ENCODE peak calls at places on chromosomes 6 and 20, in six cellular contexts. K is neuronal stem cell, S is foreskin fibroblast, W is pancreas, L is cardiac muscle cell, C is colonic mucosa. I is an unnamed sample.

GRCh38 chr20:38406476-38406875 is 28.7 kb downstream of the SNHG17 start:
- DNase-seq in K (no peak), S (no peak), W (no peak), L (no peak), C (no peak), I (no peak)

GRCh38 chr6:3125832-3126231 is 7.3 kb downstream of the BPHL start:
- DNase-seq in K (no peak), S (no peak), W (no peak), L (no peak), C (no peak), I (no peak)

GRCh38 chr6:156955494-156956183 is 178.5 kb downstream of the ARID1B start:
- DNase-seq in K (no peak), S (no peak), W (no peak), L (no peak), C (peak), I (no peak)

GRCh38 chr6:125310994-125311649 is 9.4 kb upstream of the HDDC2 start:
- DNase-seq in K (peak), S (peak), W (no peak), L (peak), C (no peak), I (peak)

GRCh38 chr6:112282217-112282616 is 27.9 kb upstream of the LAMA4 start:
- DNase-seq in K (no peak), S (peak), W (no peak), L (peak), C (peak), I (no peak)

GRCh38 chr6:158715330-158716311 is 65.8 kb downstream of the SYTL3 start:
- DNase-seq in K (no peak), S (no peak), W (no peak), L (peak), C (peak), I (no peak)

GRCh38 chr6:89974776-89975175 is 80.5 kb downstream of the GJA10 start:
- DNase-seq in K (no peak), S (no peak), W (no peak), L (peak), C (no peak), I (no peak)

GRCh38 chr6:146914563-146915483 is 289.4 kb upstream of the STXBP5 start:
- DNase-seq in K (no peak), S (peak), W (no peak), L (no peak), C (no peak), I (no peak)

GRCh38 chr6:148760143-148760505 is 13.3 kb downstream of the UST start:
- DNase-seq in K (no peak), S (no peak), W (no peak), L (no peak), C (no peak), I (no peak)

GRCh38 chr20:48600470-48600945 is 227.3 kb downstream of the PREX1 start:
- DNase-seq in K (no peak), S (no peak), W (no peak), L (no peak), C (no peak), I (no peak)

GRCh38 chr6:147022041-147022440 is 182.2 kb upstream of the STXBP5 start:
- DNase-seq in K (no peak), S (no peak), W (no peak), L (no peak), C (no peak), I (no peak)

GRCh38 chr6:118780728-118781127 is 113.2 kb upstream of the ASF1A start:
- DNase-seq in K (no peak), S (peak), W (no peak), L (no peak), C (no peak), I (no peak)

GRCh38 chr6:170149681-170150589 is 140.9 kb downstream of the DLL1 start:
- DNase-seq in K (no peak), S (no peak), W (peak), L (no peak), C (no peak), I (no peak)

GRCh38 chr20:44092551-44093248 is 94.3 kb downstream of the JPH2 start:
- DNase-seq in K (peak), S (peak), W (no peak), L (peak), C (peak), I (no peak)

GRCh38 chr6:148682252-148682651 is 64.6 kb upstream of the UST start:
- DNase-seq in K (no peak), S (no peak), W (no peak), L (no peak), C (no peak), I (no peak)

GRCh38 chr6:71599366-71599765 is 287.0 kb upstream of the RIMS1 start:
- DNase-seq in K (no peak), S (no peak), W (no peak), L (no peak), C (no peak), I (no peak)

GRCh38 chr6:308307-308706 is 16.0 kb downstream of the DUSP22 start:
- DNase-seq in K (no peak), S (no peak), W (no peak), L (no peak), C (no peak), I (no peak)

GRCh38 chr6:137744877-137745276 is 122.2 kb upstream of the TNFAIP3 start:
- DNase-seq in K (no peak), S (no peak), W (no peak), L (no peak), C (no peak), I (no peak)

GRCh38 chr6:151763938-151764680 is 43.4 kb upstream of the ESR1 start:
- DNase-seq in K (peak), S (peak), W (peak), L (peak), C (peak), I (peak)

GRCh38 chr6:110708295-110708965 is 106.8 kb downstream of the CDK19 start:
- DNase-seq in K (no peak), S (peak), W (no peak), L (no peak), C (no peak), I (no peak)

GRCh38 chr6:169793408-169793807 is 42.0 kb downstream of the ERMARD start:
- DNase-seq in K (no peak), S (no peak), W (no peak), L (no peak), C (peak), I (no peak)

GRCh38 chr6:12483712-12484111 is 193.6 kb downstream of the EDN1 start:
- DNase-seq in K (no peak), S (peak), W (no peak), L (no peak), C (no peak), I (no peak)

GRCh38 chr6:84422380-84422968 is 195.0 kb upstream of the CEP162 start:
- DNase-seq in K (peak), S (no peak), W (no peak), L (peak), C (peak), I (peak)

GRCh38 chr20:36384022-36384619 is 78.0 kb downstream of the DLGAP4 start:
- DNase-seq in K (peak), S (peak), W (no peak), L (peak), C (peak), I (peak)

GRCh38 chr20:35479798-35480197 is 24.4 kb downstream of the CEP250 start:
- DNase-seq in K (no peak), S (no peak), W (no peak), L (no peak), C (no peak), I (no peak)

GRCh38 chr6:104526383-104526782 is 333.3 kb downstream of the HACE1 start:
- DNase-seq in K (no peak), S (no peak), W (no peak), L (peak), C (no peak), I (no peak)

GRCh38 chr6:104527761-104528415 is 331.8 kb downstream of the HACE1 start:
- DNase-seq in K (no peak), S (peak), W (no peak), L (peak), C (peak), I (no peak)

GRCh38 chr6:104527311-104527710 is 332.4 kb downstream of the HACE1 start:
- DNase-seq in K (no peak), S (no peak), W (no peak), L (no peak), C (no peak), I (no peak)

GRCh38 chr6:104522533-104522932 is 337.2 kb downstream of the HACE1 start:
- DNase-seq in K (no peak), S (no peak), W (no peak), L (no peak), C (no peak), I (no peak)

GRCh38 chr6:104525677-104526322 is 333.9 kb downstream of the HACE1 start:
- DNase-seq in K (peak), S (peak), W (peak), L (peak), C (peak), I (peak)
- H3K4me3 ChIP-seq in K (no peak), S (peak), W (peak), L (no peak), C (no peak), I (no peak)

GRCh38 chr20:46400253-46400652 is 6.2 kb downstream of the ELMO2 start:
- DNase-seq in K (no peak), S (peak), W (no peak), L (peak), C (no peak), I (no peak)
- H3K4me3 ChIP-seq in K (no peak), S (peak), W (no peak), L (no peak), C (no peak), I (no peak)

GRCh38 chr6:87965806-87966205 is 81.8 kb upstream of the SPACA1 start:
- DNase-seq in K (no peak), S (no peak), W (no peak), L (no peak), C (no peak), I (no peak)

GRCh38 chr6:87972279-87972678 is 75.4 kb upstream of the SPACA1 start:
- DNase-seq in K (no peak), S (no peak), W (no peak), L (no peak), C (no peak), I (no peak)

GRCh38 chr6:87971605-87972262 is 75.9 kb upstream of the SPACA1 start:
- DNase-seq in K (no peak), S (no peak), W (no peak), L (no peak), C (no peak), I (no peak)

DNA sequence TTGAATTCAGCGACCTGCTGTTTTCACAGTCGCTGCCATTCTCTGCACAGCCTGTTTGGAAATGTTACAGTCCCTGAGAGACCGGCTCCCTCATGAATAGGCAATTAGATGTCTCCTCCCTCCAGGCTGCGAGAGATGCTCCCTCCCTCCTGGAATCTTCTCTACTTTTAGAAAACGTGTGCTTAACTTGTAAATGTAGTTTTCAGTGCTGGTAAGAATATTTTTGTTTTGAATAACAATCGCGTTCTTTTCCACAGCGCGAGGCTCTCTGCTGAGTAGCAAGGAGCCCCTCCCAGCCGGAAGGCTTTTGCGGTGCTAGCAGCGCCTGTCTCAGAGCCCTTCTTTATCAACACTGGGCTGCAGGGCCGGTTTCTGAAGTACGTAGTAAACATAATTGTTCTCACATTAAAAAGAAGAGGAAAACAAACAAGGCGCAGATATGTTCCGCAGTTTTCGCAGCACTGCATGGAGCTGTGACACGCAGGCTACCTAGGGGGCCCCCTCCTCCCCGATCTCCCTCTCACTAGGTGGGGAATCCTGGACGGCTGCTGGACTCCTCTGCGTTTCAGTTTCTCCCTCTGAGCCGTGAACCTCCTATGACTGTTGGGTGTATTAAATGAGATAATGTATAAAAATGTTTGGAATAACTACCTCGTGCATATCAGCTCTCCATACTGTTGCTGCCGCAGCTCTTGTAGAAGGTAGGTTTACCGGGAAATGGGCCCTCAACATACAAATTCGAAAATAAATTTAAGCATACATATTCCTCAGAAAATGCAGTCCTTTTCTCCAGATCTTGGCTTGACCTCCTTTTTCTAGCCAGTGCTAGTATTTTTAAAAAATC is 79.0 kb upstream of the SPACA1 start:
- DNase-seq in K (no peak), S (peak), W (no peak), L (peak), C (peak), I (no peak)
- H3K4me3 ChIP-seq in K (peak), S (peak), W (peak), L (peak), C (peak), I (peak)

GRCh38 chr6:44001318-44001868 is 125.9 kb downstream of the MRPL14 start:
- DNase-seq in K (no peak), S (no peak), W (no peak), L (peak), C (peak), I (no peak)
- H3K4me3 ChIP-seq in K (no peak), S (no peak), W (no peak), L (no peak), C (peak), I (no peak)

GRCh38 chr20:8131598-8132014 is 460 bp upstream of the PLCB1 start:
- DNase-seq in K (no peak), S (peak), W (no peak), L (peak), C (no peak), I (no peak)

GRCh38 chr20:8132015-8132631 is at the start of gene PLCB1:
- DNase-seq in K (peak), S (peak), W (peak), L (peak), C (peak), I (peak)

GRCh38 chr20:8132632-8133587 is 844 bp downstream of the PLCB1 start:
- DNase-seq in K (peak), S (peak), W (peak), L (peak), C (peak), I (no peak)

GRCh38 chr20:8129211-8129986 is 2.7 kb upstream of the PLCB1 start:
- DNase-seq in K (no peak), S (peak), W (no peak), L (no peak), C (no peak), I (no peak)

GRCh38 chr20:8130840-8131526 is 1.1 kb upstream of the PLCB1 start:
- DNase-seq in K (no peak), S (no peak), W (no peak), L (no peak), C (no peak), I (no peak)
- H3K4me3 ChIP-seq in K (no peak), S (peak), W (peak), L (peak), C (no peak), I (no peak)

GRCh38 chr6:47238456-47238995 is 71.2 kb downstream of the TNFRSF21 start:
- DNase-seq in K (no peak), S (no peak), W (no peak), L (peak), C (no peak), I (no peak)

GRCh38 chr6:47242483-47243386 is 67.0 kb downstream of the TNFRSF21 start:
- DNase-seq in K (no peak), S (peak), W (peak), L (peak), C (peak), I (no peak)

GRCh38 chr6:47245745-47246371 is 63.8 kb downstream of the TNFRSF21 start:
- DNase-seq in K (no peak), S (no peak), W (no peak), L (peak), C (no peak), I (no peak)

GRCh38 chr6:47240277-47240890 is 69.3 kb downstream of the TNFRSF21 start:
- DNase-seq in K (no peak), S (no peak), W (no peak), L (no peak), C (no peak), I (no peak)

DNA sequence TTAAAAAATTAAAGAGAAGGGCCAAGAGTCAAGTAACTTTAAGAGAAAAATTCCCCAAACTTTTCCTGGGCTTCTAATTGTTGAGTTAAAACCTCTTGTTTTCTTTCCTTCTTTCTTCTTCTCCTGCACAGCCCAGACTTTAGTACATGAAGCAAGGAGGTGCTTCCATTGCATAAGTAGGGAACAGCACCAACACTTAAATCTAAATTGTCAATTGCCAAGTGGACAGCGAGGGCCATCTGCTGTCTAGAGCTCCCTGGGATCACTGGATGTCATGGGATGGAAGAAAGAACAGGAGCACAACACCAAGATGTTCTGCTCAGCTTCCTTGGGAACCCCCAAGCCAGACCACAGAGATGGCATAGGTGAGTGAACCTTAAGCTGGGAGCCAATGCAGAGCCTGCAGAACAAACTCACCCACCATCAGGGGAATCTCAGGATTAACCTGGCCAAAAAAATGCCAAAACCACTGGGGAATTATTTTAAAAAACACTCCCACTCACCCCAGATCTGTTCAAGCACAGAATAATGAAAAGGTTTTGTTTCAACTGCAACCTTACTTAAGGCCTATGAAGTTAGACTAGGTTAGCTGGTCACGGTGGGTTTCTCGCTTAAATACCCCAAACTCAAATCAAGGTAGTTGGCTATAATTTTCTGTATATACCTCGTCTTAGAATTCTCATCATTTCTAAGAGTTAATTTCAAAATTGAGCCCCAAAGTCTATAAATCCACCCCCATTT is 67.8 kb downstream of the TNFRSF21 start:
- DNase-seq in K (no peak), S (no peak), W (no peak), L (no peak), C (no peak), I (no peak)
- H3K4me3 ChIP-seq in K (no peak), S (no peak), W (no peak), L (no peak), C (no peak), I (no peak)

DNA sequence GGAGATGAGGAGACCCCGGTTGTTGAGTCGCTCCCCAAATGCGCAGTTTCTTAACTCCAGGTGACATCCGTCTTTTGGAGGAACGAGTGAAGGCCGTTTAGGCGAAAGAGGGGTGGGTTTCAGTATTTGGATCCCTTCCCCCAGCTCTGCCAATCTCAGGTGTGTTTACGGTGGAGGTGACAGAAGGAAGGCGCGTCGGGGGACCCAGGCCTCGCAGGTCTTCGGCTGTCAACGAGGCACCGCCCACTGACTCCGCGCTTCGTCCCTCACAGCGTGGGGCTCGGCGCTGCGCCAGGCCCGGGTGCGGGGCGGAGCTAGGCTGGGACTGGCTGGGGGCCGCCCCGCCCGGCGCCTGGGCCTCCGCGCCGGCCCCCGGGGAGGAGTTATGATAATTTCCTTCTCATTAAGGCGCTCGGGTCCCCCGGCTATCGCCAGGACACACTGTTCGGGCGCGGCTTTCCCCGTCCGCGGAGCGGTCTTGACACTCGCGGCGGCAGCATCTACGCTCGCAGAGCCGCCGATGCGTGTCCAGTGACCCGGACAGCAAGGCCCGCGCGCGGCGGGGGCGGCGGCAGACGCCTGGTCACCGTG is at the start of gene TFAP2C:
- DNase-seq in K (peak), S (peak), W (peak), L (peak), C (peak), I (no peak)
- H3K4me3 ChIP-seq in K (peak), S (peak), W (peak), L (peak), C (peak), I (peak)

GRCh38 chr6:135270676-135271536 is 89.8 kb downstream of the MYB start:
- DNase-seq in K (no peak), S (peak), W (peak), L (no peak), C (peak), I (peak)

GRCh38 chr6:135271626-135272025 is 90.5 kb downstream of the MYB start:
- DNase-seq in K (no peak), S (no peak), W (no peak), L (no peak), C (no peak), I (no peak)

GRCh38 chr6:135277422-135277821 is 96.3 kb downstream of the MYB start:
- DNase-seq in K (no peak), S (no peak), W (no peak), L (no peak), C (no peak), I (no peak)

GRCh38 chr6:135269399-135270005 is 88.4 kb downstream of the MYB start:
- DNase-seq in K (no peak), S (no peak), W (no peak), L (peak), C (peak), I (no peak)

GRCh38 chr6:135274561-135275293 is 93.6 kb downstream of the MYB start:
- DNase-seq in K (no peak), S (no peak), W (no peak), L (no peak), C (no peak), I (no peak)
- H3K4me3 ChIP-seq in K (no peak), S (no peak), W (no peak), L (no peak), C (no peak), I (no peak)

GRCh38 chr6:108744996-108745395 is 103.2 kb upstream of the ARMC2 start:
- DNase-seq in K (no peak), S (no peak), W (no peak), L (no peak), C (no peak), I (no peak)
- H3K4me3 ChIP-seq in K (no peak), S (no peak), W (no peak), L (no peak), C (no peak), I (no peak)

I was measured in iPS DF 6.9.